ENCODE peak calls at places on chromosomes 6 and 20, in eight cellular contexts. Z, K, I, W, G, E, V and U are unnamed samples. For H3K27me3, the result is how much of the 10 kb centered on the place peaks cover.

GRCh38 chr6:40536442-40536841 is 50.7 kb downstream of the LRFN2 start:
- DNase-seq in Z (no peak), K (no peak), V (no peak), W (no peak), E (no peak), I (no peak), G (no peak), U (no peak)

GRCh38 chr6:24929255-24929654 is 6.5 kb downstream of the RIPOR2 start:
- DNase-seq in W (no peak), K (no peak), E (no peak), I (no peak), V (no peak), Z (no peak), G (no peak), U (no peak)

GRCh38 chr20:24971702-24972101 is 20.8 kb downstream of the APMAP start:
- DNase-seq in K (no peak), G (no peak), V (no peak), Z (no peak), E (no peak), W (peak), I (no peak), U (no peak)

GRCh38 chr20:4025679-4026078 is 10.3 kb upstream of the RNF24 start:
- DNase-seq in I (no peak), E (no peak), W (no peak), K (no peak), G (no peak), Z (no peak), V (no peak), U (no peak)

GRCh38 chr6:44161997-44162338 is 3.3 kb downstream of the CAPN11 start:
- DNase-seq in K (no peak), W (no peak), G (peak), E (peak), I (no peak), V (no peak), Z (no peak), U (no peak)

GRCh38 chr20:43541214-43541613 is 17.6 kb upstream of the SGK2 start:
- DNase-seq in V (no peak), Z (no peak), K (no peak), I (no peak), G (peak), E (peak), W (no peak), U (no peak)

GRCh38 chr20:53069121-53069520 is 97.0 kb downstream of the TSHZ2 start:
- DNase-seq in V (no peak), E (no peak), I (no peak), G (no peak), Z (no peak), K (no peak), W (no peak), U (no peak)

GRCh38 chr20:16569218-16570153 is 3.8 kb downstream of the KIF16B start:
- DNase-seq in I (no peak), Z (no peak), E (no peak), K (no peak), G (no peak), V (no peak), W (no peak), U (no peak)

GRCh38 chr6:149723771-149724417 is 6.0 kb upstream of the LATS1 start:
- DNase-seq in E (peak), W (no peak), Z (peak), I (peak), G (peak), V (no peak), K (no peak), U (peak)

DNA sequence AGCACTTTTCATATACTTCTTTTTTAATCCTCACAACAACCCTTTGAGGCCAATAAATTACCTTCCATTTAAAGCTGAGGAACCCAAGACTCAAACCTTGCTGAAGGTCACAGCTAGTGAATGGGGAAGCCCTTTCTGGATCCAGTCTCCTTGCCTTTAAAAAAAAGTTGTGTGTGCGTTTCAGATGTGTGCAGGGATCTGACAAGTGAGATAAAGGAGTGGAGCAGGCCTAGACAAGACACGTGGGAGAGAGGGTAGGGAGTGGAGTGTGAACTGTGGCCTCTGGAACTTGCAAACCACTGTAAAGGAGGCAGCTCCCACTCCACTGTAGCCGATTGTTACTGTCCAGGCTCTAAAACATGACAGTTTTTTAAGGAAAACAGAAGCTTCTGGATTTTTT is 1.9 kb downstream of the KLHL32 start:
- DNase-seq in W (no peak), G (no peak), E (no peak), K (no peak), I (no peak), Z (no peak), V (no peak), U (no peak)
- H3K27me3 ChIP-seq in W (under half), G (under half), E (under half), K (under half), I (under half), Z (under half), V (under half), U (under half)

DNA sequence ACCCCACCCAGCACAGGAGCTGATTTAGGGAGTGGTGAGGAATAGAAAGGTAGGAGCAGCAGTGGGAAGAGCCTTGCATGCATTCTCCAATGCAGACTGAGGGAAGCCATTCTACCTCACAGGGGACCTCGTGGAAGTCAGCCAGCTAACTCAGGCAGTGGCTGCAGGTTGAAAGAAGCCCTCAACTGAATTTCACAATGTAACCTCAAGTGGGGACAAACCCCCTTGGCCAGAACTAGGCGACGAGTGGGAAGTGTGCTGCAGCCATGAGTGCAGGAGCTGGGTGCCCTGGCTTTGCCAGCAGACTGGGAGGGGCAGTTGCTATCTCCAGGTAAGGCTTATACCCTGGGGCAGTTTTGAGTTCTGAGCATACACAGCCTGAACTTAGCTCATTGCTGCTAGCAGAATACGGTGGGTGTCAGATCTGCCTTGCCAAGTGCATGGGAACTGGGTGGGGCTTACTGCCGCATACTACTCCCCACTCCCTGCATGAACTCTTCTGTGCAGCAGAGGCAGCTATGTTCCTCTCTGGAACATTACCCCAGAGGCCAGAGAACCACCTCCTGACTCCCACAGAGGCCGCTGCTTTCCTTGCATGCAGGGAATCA is 126.5 kb downstream of the CDK19 start:
- DNase-seq in K (no peak), V (no peak), I (no peak), Z (no peak), W (no peak), E (no peak), G (no peak), U (no peak)
- TF ChIP-seq CTCF in K (no peak), V (no peak), I (no peak), Z (no peak), W (no peak), E (no peak), G (no peak), U (no peak)

GRCh38 chr20:48711044-48711428 is 116.8 kb downstream of the PREX1 start:
- DNase-seq in Z (no peak), G (no peak), K (no peak), W (no peak), E (no peak), I (no peak), V (no peak), U (no peak)
- H3K27ac ChIP-seq in Z (no peak), G (no peak), K (no peak), W (no peak), E (no peak), I (no peak), V (no peak), U (no peak)

DNA sequence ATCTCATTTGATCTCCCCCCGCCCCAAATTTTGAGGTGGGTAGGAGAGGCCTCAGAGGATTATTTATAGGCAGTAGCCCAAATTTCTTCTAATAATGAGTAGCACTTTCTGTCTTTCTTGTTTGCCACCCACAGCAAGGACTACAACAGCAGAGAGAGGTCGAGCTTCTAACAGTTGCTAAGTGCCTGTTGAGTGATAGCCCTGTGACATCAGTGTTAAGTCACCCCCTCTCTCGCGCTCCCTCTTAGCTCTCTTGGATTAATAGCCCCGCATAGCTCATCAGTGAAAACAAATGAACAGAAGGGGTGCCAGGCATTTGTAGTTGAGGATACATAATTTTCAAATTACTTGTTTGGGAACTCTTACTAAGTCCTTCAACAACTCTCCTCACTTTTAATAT is 3.5 kb downstream of the ANKRD60 start:
- DNase-seq in W (peak), V (no peak), I (no peak), K (no peak), Z (no peak), G (no peak), E (peak), U (no peak)
- H3K27me3 ChIP-seq in W (under half), V (half or more), I (under half), K (half or more), Z (under half), G (under half), E (under half), U (half or more)